ENCODE peak calls at places on chromosomes 7 and 10, in six cellular contexts. One of them, this sample, is unnamed.

GRCh38 chr10:68562666-68563522 is 2.8 kb downstream of the TET1 start:
- DNase-seq in ELR: peak
- DNase-seq in NCI-H524 treated with DMSO at 0.1 percent for 48 hours: no peak
- DNase-seq in activated naive CD8-positive, alpha-beta T cell treated with anti-CD3 and anti-CD28 coated beads for 36 hours: no peak
- DNase-seq in C1 segment of cervical spinal cord: no peak
- DNase-seq in heart left ventricle: no peak
- DNase-seq in this sample: no peak

GRCh38 chr7:68461430-68461829 is 1136.8 kb upstream of the AUTS2 start:
- DNase-seq in C1 segment of cervical spinal cord: no peak
- DNase-seq in ELR: no peak
- DNase-seq in NCI-H524 treated with DMSO at 0.1 percent for 48 hours: no peak
- DNase-seq in activated naive CD8-positive, alpha-beta T cell treated with anti-CD3 and anti-CD28 coated beads for 36 hours: no peak
- DNase-seq in heart left ventricle: no peak
- DNase-seq in this sample: no peak

GRCh38 chr10:103197177-103197576 is 4.1 kb upstream of the NT5C2 start:
- DNase-seq in heart left ventricle: peak
- DNase-seq in C1 segment of cervical spinal cord: peak
- DNase-seq in activated naive CD8-positive, alpha-beta T cell treated with anti-CD3 and anti-CD28 coated beads for 36 hours: peak
- DNase-seq in ELR: peak
- DNase-seq in NCI-H524 treated with DMSO at 0.1 percent for 48 hours: no peak
- DNase-seq in this sample: peak

GRCh38 chr10:118562877-118563276 is 32.6 kb downstream of the PRLHR start:
- DNase-seq in NCI-H524 treated with DMSO at 0.1 percent for 48 hours: no peak
- DNase-seq in heart left ventricle: no peak
- DNase-seq in ELR: no peak
- DNase-seq in activated naive CD8-positive, alpha-beta T cell treated with anti-CD3 and anti-CD28 coated beads for 36 hours: no peak
- DNase-seq in C1 segment of cervical spinal cord: no peak
- DNase-seq in this sample: no peak

GRCh38 chr7:2261611-2262010 is 19.6 kb downstream of the NUDT1 start:
- DNase-seq in NCI-H524 treated with DMSO at 0.1 percent for 48 hours: no peak
- DNase-seq in heart left ventricle: no peak
- DNase-seq in C1 segment of cervical spinal cord: peak
- DNase-seq in ELR: no peak
- DNase-seq in activated naive CD8-positive, alpha-beta T cell treated with anti-CD3 and anti-CD28 coated beads for 36 hours: peak
- DNase-seq in this sample: no peak

GRCh38 chr10:48404646-48405045 is 98.2 kb downstream of the MAPK8 start:
- DNase-seq in heart left ventricle: no peak
- DNase-seq in ELR: no peak
- DNase-seq in C1 segment of cervical spinal cord: no peak
- DNase-seq in NCI-H524 treated with DMSO at 0.1 percent for 48 hours: no peak
- DNase-seq in activated naive CD8-positive, alpha-beta T cell treated with anti-CD3 and anti-CD28 coated beads for 36 hours: no peak
- DNase-seq in this sample: no peak

GRCh38 chr10:5666324-5667220 is at the start of gene ASB13:
- DNase-seq in ELR: peak
- DNase-seq in activated naive CD8-positive, alpha-beta T cell treated with anti-CD3 and anti-CD28 coated beads for 36 hours: peak
- DNase-seq in heart left ventricle: peak
- DNase-seq in C1 segment of cervical spinal cord: peak
- DNase-seq in NCI-H524 treated with DMSO at 0.1 percent for 48 hours: no peak
- DNase-seq in this sample: peak

GRCh38 chr10:66714741-66715140 is 211.1 kb upstream of the LRRTM3 start:
- DNase-seq in activated naive CD8-positive, alpha-beta T cell treated with anti-CD3 and anti-CD28 coated beads for 36 hours: no peak
- DNase-seq in heart left ventricle: no peak
- DNase-seq in NCI-H524 treated with DMSO at 0.1 percent for 48 hours: no peak
- DNase-seq in C1 segment of cervical spinal cord: no peak
- DNase-seq in ELR: peak
- DNase-seq in this sample: no peak

GRCh38 chr10:95397747-95398146 is 106.9 kb upstream of the PDLIM1 start:
- DNase-seq in heart left ventricle: no peak
- DNase-seq in C1 segment of cervical spinal cord: no peak
- DNase-seq in ELR: no peak
- DNase-seq in NCI-H524 treated with DMSO at 0.1 percent for 48 hours: no peak
- DNase-seq in activated naive CD8-positive, alpha-beta T cell treated with anti-CD3 and anti-CD28 coated beads for 36 hours: no peak
- DNase-seq in this sample: no peak

GRCh38 chr10:121994429-121994881 is 5.5 kb downstream of the TACC2 start:
- DNase-seq in ELR: no peak
- DNase-seq in C1 segment of cervical spinal cord: peak
- DNase-seq in heart left ventricle: peak
- DNase-seq in activated naive CD8-positive, alpha-beta T cell treated with anti-CD3 and anti-CD28 coated beads for 36 hours: no peak
- DNase-seq in NCI-H524 treated with DMSO at 0.1 percent for 48 hours: no peak
- DNase-seq in this sample: peak

GRCh38 chr10:67098460-67098859 is 172.6 kb downstream of the LRRTM3 start:
- DNase-seq in NCI-H524 treated with DMSO at 0.1 percent for 48 hours: no peak
- DNase-seq in heart left ventricle: no peak
- DNase-seq in activated naive CD8-positive, alpha-beta T cell treated with anti-CD3 and anti-CD28 coated beads for 36 hours: no peak
- DNase-seq in C1 segment of cervical spinal cord: no peak
- DNase-seq in ELR: no peak
- DNase-seq in this sample: no peak

GRCh38 chr7:390761-391410 is 100.9 kb downstream of the FOXL3 start:
- DNase-seq in activated naive CD8-positive, alpha-beta T cell treated with anti-CD3 and anti-CD28 coated beads for 36 hours: no peak
- DNase-seq in heart left ventricle: peak
- DNase-seq in NCI-H524 treated with DMSO at 0.1 percent for 48 hours: no peak
- DNase-seq in ELR: no peak
- DNase-seq in C1 segment of cervical spinal cord: no peak
- DNase-seq in this sample: no peak

GRCh38 chr10:120508393-120508792 is 51.4 kb downstream of the PLPP4 start:
- DNase-seq in activated naive CD8-positive, alpha-beta T cell treated with anti-CD3 and anti-CD28 coated beads for 36 hours: peak
- DNase-seq in heart left ventricle: no peak
- DNase-seq in ELR: peak
- DNase-seq in NCI-H524 treated with DMSO at 0.1 percent for 48 hours: no peak
- DNase-seq in C1 segment of cervical spinal cord: no peak
- DNase-seq in this sample: no peak

GRCh38 chr10:4780782-4781181 is 45.2 kb upstream of the AKR1E2 start:
- DNase-seq in ELR: peak
- DNase-seq in C1 segment of cervical spinal cord: no peak
- DNase-seq in heart left ventricle: no peak
- DNase-seq in NCI-H524 treated with DMSO at 0.1 percent for 48 hours: no peak
- DNase-seq in activated naive CD8-positive, alpha-beta T cell treated with anti-CD3 and anti-CD28 coated beads for 36 hours: no peak
- DNase-seq in this sample: no peak

GRCh38 chr10:77049896-77050295 is 587.7 kb downstream of the KCNMA1 start:
- DNase-seq in ELR: peak
- DNase-seq in NCI-H524 treated with DMSO at 0.1 percent for 48 hours: no peak
- DNase-seq in C1 segment of cervical spinal cord: no peak
- DNase-seq in heart left ventricle: no peak
- DNase-seq in activated naive CD8-positive, alpha-beta T cell treated with anti-CD3 and anti-CD28 coated beads for 36 hours: no peak
- DNase-seq in this sample: no peak

GRCh38 chr10:131082991-131083465 is 228.5 kb downstream of the TCERG1L start:
- DNase-seq in ELR: no peak
- DNase-seq in C1 segment of cervical spinal cord: no peak
- DNase-seq in activated naive CD8-positive, alpha-beta T cell treated with anti-CD3 and anti-CD28 coated beads for 36 hours: no peak
- DNase-seq in NCI-H524 treated with DMSO at 0.1 percent for 48 hours: no peak
- DNase-seq in heart left ventricle: no peak
- DNase-seq in this sample: no peak

GRCh38 chr10:43867667-43868361 is 219.1 kb upstream of the ZNF32 start:
- DNase-seq in C1 segment of cervical spinal cord: no peak
- DNase-seq in heart left ventricle: no peak
- DNase-seq in ELR: peak
- DNase-seq in NCI-H524 treated with DMSO at 0.1 percent for 48 hours: no peak
- DNase-seq in activated naive CD8-positive, alpha-beta T cell treated with anti-CD3 and anti-CD28 coated beads for 36 hours: no peak
- DNase-seq in this sample: no peak

GRCh38 chr10:30863516-30864210 is 168.0 kb downstream of the ZNF438 start:
- DNase-seq in ELR: peak
- DNase-seq in activated naive CD8-positive, alpha-beta T cell treated with anti-CD3 and anti-CD28 coated beads for 36 hours: no peak
- DNase-seq in heart left ventricle: no peak
- DNase-seq in NCI-H524 treated with DMSO at 0.1 percent for 48 hours: no peak
- DNase-seq in C1 segment of cervical spinal cord: no peak
- DNase-seq in this sample: no peak